ENCODE peak calls at places on chromosomes 1 and 21, in seven cellular contexts. J is CD8-positive, alpha-beta memory T cell; G is heart left ventricle; P is PC-9; X is heart right ventricle; B is fibroblast of lung; F is left ventricle myocardium inferior. O is an unnamed sample.
A peak's percentile ranks its signal among the peaks of the same experiment; 100 is the strongest.

GRCh38 chr1:5990913-5991783 is 1.1 kb downstream of the NPHP4 start:
- DNase-seq in J (peak; percentile 51), G (peak; percentile 51), P (no peak), X (peak; percentile 55), B (peak; percentile 9), F (no peak), O (peak; percentile 96)

GRCh38 chr1:210629276-210629675 is 300.6 kb downstream of the HHAT start:
- DNase-seq in J (no peak), G (no peak), P (no peak), X (no peak), B (no peak), F (no peak), O (no peak)

GRCh38 chr1:207833381-207833780 is 77.5 kb downstream of the CD34 start:
- DNase-seq in J (no peak), G (no peak), P (no peak), X (no peak), B (no peak), F (no peak), O (no peak)

GRCh38 chr1:12511128-12511484 is 106.9 kb downstream of the DHRS3 start:
- DNase-seq in J (no peak), G (no peak), P (no peak), X (no peak), B (no peak), F (no peak), O (peak; percentile 62)

GRCh38 chr1:55337801-55338447 is 122.8 kb upstream of the USP24 start:
- DNase-seq in J (no peak), G (no peak), P (peak; percentile 6), X (no peak), B (peak; percentile 83), F (no peak), O (peak; percentile 76)

GRCh38 chr1:22341791-22342605 is 109.7 kb upstream of the ZBTB40 start:
- DNase-seq in J (no peak), G (no peak), P (no peak), X (no peak), B (peak; percentile 88), F (no peak), O (peak; percentile 54)

GRCh38 chr1:61141288-61142044 is 59.1 kb downstream of the NFIA start:
- DNase-seq in J (no peak), G (no peak), P (peak; percentile 35), X (no peak), B (peak; percentile 64), F (no peak), O (no peak)

GRCh38 chr21:28633803-28634572 is 358.7 kb downstream of the LTN1 start:
- DNase-seq in J (no peak), G (peak; percentile 66), P (no peak), X (peak; percentile 32), B (peak; percentile 75), F (peak; percentile 29), O (no peak)

GRCh38 chr1:173853074-173853473 is 14.7 kb downstream of the GAS5 start:
- DNase-seq in J (no peak), G (no peak), P (no peak), X (no peak), B (peak; percentile 77), F (no peak), O (peak; percentile 9)

GRCh38 chr1:173330149-173330951 is 123.2 kb upstream of the TNFSF4 start:
- DNase-seq in J (no peak), G (peak; percentile 13), P (no peak), X (no peak), B (peak; percentile 82), F (no peak), O (no peak)

GRCh38 chr1:153612755-153613331 is at the start of gene S100A16:
- DNase-seq in J (no peak), G (peak; percentile 75), P (peak; percentile 91), X (peak; percentile 80), B (peak; percentile 63), F (peak; percentile 78), O (peak; percentile 90)

GRCh38 chr1:21816602-21817302 is 4.7 kb downstream of the LDLRAD2 start:
- DNase-seq in J (no peak), G (no peak), P (peak; percentile 69), X (no peak), B (peak; percentile 70), F (no peak), O (peak; percentile 29)

GRCh38 chr21:35244514-35244913 is 195.4 kb upstream of the RUNX1 start:
- DNase-seq in J (no peak), G (no peak), P (no peak), X (no peak), B (peak; percentile 85), F (no peak), O (no peak)

GRCh38 chr1:13965770-13966398 is 265.9 kb downstream of the PRDM2 start:
- DNase-seq in J (no peak), G (peak; percentile 29), P (peak; percentile 13), X (peak; percentile 34), B (peak; percentile 59), F (peak; percentile 43), O (peak; percentile 83)

GRCh38 chr1:233725423-233725822 is 111.5 kb downstream of the KCNK1 start:
- DNase-seq in J (no peak), G (no peak), P (no peak), X (no peak), B (no peak), F (no peak), O (peak; percentile 13)

GRCh38 chr1:115098979-115099692 is 9.8 kb upstream of the TSPAN2 start:
- DNase-seq in J (peak; percentile 63), G (no peak), P (peak; percentile 61), X (no peak), B (peak; percentile 19), F (no peak), O (no peak)

GRCh38 chr1:4170548-4170947 is 270.5 kb upstream of the C1orf174 start:
- DNase-seq in J (no peak), G (no peak), P (no peak), X (no peak), B (no peak), F (no peak), O (peak; percentile 7)

GRCh38 chr1:168004531-168004930 is 67.7 kb upstream of the MPC2 start:
- DNase-seq in J (no peak), G (no peak), P (no peak), X (no peak), B (no peak), F (no peak), O (no peak)

GRCh38 chr1:167999930-168000329 is 63.1 kb upstream of the MPC2 start:
- DNase-seq in J (no peak), G (no peak), P (no peak), X (no peak), B (peak; percentile 19), F (no peak), O (no peak)

GRCh38 chr1:167997037-167997575 is 60.2 kb upstream of the MPC2 start:
- DNase-seq in J (no peak), G (no peak), P (no peak), X (no peak), B (no peak), F (no peak), O (no peak)

GRCh38 chr1:168001213-168001612 is 64.3 kb upstream of the MPC2 start:
- DNase-seq in J (no peak), G (no peak), P (no peak), X (no peak), B (no peak), F (no peak), O (no peak)

DNA sequence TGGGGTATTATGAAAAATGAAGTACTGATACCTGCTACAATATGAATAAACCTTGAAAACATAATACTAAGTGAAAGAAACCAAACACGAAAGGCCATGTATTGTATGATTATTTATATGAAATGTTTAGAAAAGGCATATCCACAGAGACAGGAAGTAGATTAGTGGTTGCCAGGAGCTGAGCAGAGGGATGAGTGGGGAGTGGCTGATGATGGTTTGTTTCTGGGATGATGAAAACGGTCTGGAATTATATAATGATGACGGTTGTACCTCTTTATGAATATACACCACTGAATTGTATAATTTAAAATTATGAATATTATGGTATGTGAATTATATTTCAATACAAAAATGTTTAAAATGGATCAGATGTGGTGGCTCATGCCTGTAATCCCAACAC is 63.8 kb upstream of the MPC2 start:
- DNase-seq in J (no peak), G (no peak), P (no peak), X (no peak), B (peak; percentile 16), F (no peak), O (no peak)
- H3K36me3 ChIP-seq in J (no peaks in the 10 kb centered on the region), G (peaks cover 33% of the 10 kb centered on the region), P (peaks cover 23% of the 10 kb centered on the region), X (no peaks in the 10 kb centered on the region), B (peaks cover 4% of the 10 kb centered on the region), F (peaks cover 27% of the 10 kb centered on the region), O (peaks cover 4% of the 10 kb centered on the region)

DNA sequence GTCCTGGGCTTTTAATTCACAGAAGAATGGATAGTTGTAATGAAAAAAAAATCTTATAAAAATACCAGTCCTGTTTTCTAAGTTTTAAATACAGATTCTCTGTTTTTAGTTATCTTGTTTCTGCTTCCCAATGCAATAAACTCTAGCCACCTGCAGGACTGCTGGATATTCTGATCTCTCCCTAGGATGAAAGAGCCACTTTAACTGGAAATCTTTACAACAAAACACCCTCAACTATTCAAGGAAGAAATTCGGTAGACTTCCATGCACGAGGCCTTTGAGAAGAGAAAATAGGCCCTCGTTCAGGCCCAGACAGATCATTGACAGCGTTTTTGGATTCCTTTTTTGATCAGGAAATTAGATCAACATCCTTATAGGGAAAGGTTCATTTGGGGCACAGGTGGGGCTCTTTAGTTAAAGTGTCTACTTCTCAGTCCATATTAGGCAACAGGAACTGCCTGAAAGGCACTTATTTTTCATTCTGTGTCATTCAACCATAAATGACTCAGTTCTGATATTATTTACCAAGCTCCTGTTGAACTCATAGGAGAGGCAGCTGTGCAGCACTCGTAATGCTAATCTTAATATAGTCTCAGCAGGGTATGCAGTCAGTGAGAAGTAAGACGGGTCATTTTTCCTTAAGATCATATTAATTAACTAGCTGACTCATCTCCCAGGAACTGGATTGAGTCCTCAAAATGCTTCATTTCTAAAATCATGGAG is 71.1 kb upstream of the ERRFI1 start:
- DNase-seq in J (no peak), G (no peak), P (peak; percentile 50), X (no peak), B (peak; percentile 93), F (no peak), O (no peak)
- H3K4me3 ChIP-seq in J (no peak overlapping the region), G (no peak overlapping the region), P (peak overlapping the region; percentile 42), X (no peak overlapping the region), B (no peak overlapping the region), F (no peak overlapping the region), O (no peak overlapping the region)

DNA sequence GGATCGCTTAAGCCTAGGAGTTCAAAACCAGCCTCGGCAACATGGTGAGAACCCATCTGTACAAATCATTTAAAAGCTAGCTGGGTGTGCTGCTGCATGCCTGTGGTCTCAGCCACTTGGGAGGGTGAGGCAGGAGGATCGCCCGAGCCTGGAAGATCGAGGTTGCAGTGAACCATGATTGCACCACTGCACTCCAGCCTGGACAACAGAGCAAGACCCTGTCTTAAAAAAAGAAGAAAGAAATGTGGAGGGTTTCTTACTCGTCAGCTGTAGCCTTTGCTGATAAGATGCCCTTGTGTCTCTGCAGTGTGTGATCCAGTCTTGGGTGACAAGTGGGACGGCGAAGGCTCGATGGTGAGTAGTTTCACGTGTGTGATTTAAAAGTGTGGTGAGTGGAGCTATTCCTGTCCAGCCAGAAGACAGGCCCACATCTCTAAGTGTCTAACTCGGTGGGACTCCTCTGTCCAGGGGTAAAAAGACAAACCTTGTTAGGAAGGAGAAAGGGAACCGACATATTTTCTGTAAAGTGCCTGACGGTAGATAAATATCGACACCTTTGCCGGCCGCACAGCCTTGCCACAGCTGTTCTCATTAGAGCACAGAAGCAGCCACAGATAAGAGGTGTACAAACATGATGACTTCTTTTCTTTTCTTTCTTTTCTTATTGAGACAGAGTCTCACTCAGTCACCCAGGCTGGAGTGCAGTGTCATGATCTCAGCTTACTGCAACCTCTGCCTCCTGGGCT is 27.0 kb downstream of the PDXK start:
- DNase-seq in J (no peak), G (no peak), P (no peak), X (no peak), B (no peak), F (no peak), O (no peak)
- H3K36me3 ChIP-seq in J (peaks cover 4% of the 10 kb centered on the region), G (peaks cover 86% of the 10 kb centered on the region), P (no peaks in the 10 kb centered on the region), X (no peaks in the 10 kb centered on the region), B (peaks cover 19% of the 10 kb centered on the region), F (peaks cover 77% of the 10 kb centered on the region), O (peaks cover 7% of the 10 kb centered on the region)

GRCh38 chr1:41362749-41363631 is 1.8 kb downstream of the FOXO6 start:
- DNase-seq in J (no peak), G (no peak), P (no peak), X (no peak), B (no peak), F (no peak), O (peak; percentile 50)
- H3K4me3 ChIP-seq in J (no peak overlapping the region), G (no peak overlapping the region), P (peak overlapping the region; percentile 61), X (no peak overlapping the region), B (no peak overlapping the region), F (peak overlapping the region; percentile 76), O (peak overlapping the region; percentile 48)